ENCODE peak calls at places on chromosomes 3 and 15, in ten cellular contexts. H, E, A, M, C, F, V, G, R and Q are unnamed samples.

GRCh38 chr3:192929146-192929545 is 11.5 kb upstream of the MB21D2 start:
- DNase-seq in H (no peak), E (no peak), A (no peak), M (peak; percentile 33), C (no peak), F (no peak), V (no peak), G (no peak), R (no peak), Q (no peak)

GRCh38 chr3:134201201-134202130 is 49.2 kb downstream of the RYK start:
- DNase-seq in H (no peak), E (no peak), A (no peak), M (peak; percentile 96), C (no peak), F (no peak), V (peak; percentile 68), G (peak; percentile 73), R (no peak), Q (no peak)

GRCh38 chr3:56593455-56594158 is 36.6 kb downstream of the CCDC66 start:
- DNase-seq in H (no peak), E (no peak), A (no peak), M (no peak), C (no peak), F (no peak), V (no peak), G (no peak), R (no peak), Q (no peak)

GRCh38 chr3:61560452-61561373 is 658 bp upstream of the PTPRG start:
- DNase-seq in H (peak; percentile 87), E (peak; percentile 74), A (peak; percentile 87), M (peak; percentile 78), C (peak; percentile 75), F (peak; percentile 71), V (peak; percentile 95), G (peak; percentile 54), R (peak; percentile 87), Q (peak; percentile 86)

GRCh38 chr3:45536316-45536715 is 58.2 kb upstream of the LIMD1 start:
- DNase-seq in H (no peak), E (no peak), A (no peak), M (no peak), C (no peak), F (no peak), V (no peak), G (no peak), R (no peak), Q (no peak)

GRCh38 chr3:33062814-33063346 is 34.1 kb downstream of the GLB1 start:
- DNase-seq in H (no peak), E (no peak), A (no peak), M (no peak), C (no peak), F (no peak), V (no peak), G (no peak), R (no peak), Q (no peak)

GRCh38 chr3:194481103-194481502 is 5.7 kb downstream of the ATP13A3 start:
- DNase-seq in H (no peak), E (no peak), A (no peak), M (peak; percentile 45), C (no peak), F (no peak), V (peak; percentile 77), G (no peak), R (no peak), Q (no peak)

GRCh38 chr3:42129014-42129953 is 38.1 kb downstream of the TRAK1 start:
- DNase-seq in H (no peak), E (no peak), A (no peak), M (peak; percentile 72), C (peak; percentile 47), F (peak; percentile 37), V (peak; percentile 6), G (no peak), R (no peak), Q (no peak)

GRCh38 chr15:63238796-63239195 is 38.6 kb upstream of the APH1B start:
- DNase-seq in H (no peak), E (no peak), A (peak; percentile 55), M (peak; percentile 94), C (no peak), F (no peak), V (peak; percentile 83), G (no peak), R (no peak), Q (no peak)

GRCh38 chr3:169665264-169666078 is 2.0 kb upstream of the MECOM start:
- DNase-seq in H (no peak), E (no peak), A (no peak), M (no peak), C (no peak), F (no peak), V (no peak), G (no peak), R (no peak), Q (no peak)

DNA sequence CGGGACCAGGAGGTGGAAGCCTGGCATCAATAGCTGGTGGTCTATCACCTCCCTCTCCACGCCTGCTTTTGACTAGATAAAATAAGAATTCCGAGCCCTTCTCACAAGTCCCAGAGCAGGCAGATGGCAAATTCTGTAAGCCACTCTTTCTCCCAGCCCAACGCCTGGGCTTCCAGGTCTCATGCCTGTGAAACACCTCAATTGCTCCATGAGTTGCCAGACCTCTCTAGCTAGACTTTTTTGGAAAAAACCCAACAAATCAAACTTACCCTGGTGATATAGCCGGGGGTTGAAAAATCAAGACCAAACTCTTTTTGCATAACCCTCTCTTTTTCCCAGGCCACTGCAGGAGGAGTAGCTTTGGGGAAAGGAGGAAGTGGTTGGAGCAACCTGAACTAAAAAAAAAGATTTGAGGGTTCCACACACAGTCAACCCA is 7.0 kb downstream of the BHLHE40 start:
- DNase-seq in H (no peak), E (no peak), A (no peak), M (peak; percentile 87), C (no peak), F (no peak), V (peak; percentile 28), G (no peak), R (no peak), Q (no peak)
- H3K4me3 ChIP-seq in H (peak overlapping the region; percentile 51), E (no peak overlapping the region), A (peak overlapping the region; percentile 45), M (peak overlapping the region; percentile 25), C (peak overlapping the region; percentile 49), F (peak overlapping the region; percentile 64), V (peak overlapping the region; percentile 31), G (no peak overlapping the region), R (no peak overlapping the region), Q (peak overlapping the region; percentile 38)

GRCh38 chr15:78960308-78960707 is 15.5 kb upstream of the CTSH start:
- DNase-seq in H (no peak), E (no peak), A (no peak), M (no peak), C (no peak), F (no peak), V (no peak), G (no peak), R (no peak), Q (no peak)
- H3K4me3 ChIP-seq in H (no peak overlapping the region), E (no peak overlapping the region), A (no peak overlapping the region), M (no peak overlapping the region), C (no peak overlapping the region), F (no peak overlapping the region), V (no peak overlapping the region), G (no peak overlapping the region), R (no peak overlapping the region), Q (no peak overlapping the region)

GRCh38 chr3:178966299-178967183 is 105.1 kb downstream of the ZMAT3 start:
- DNase-seq in H (no peak), E (no peak), A (no peak), M (peak; percentile 30), C (no peak), F (no peak), V (peak; percentile 57), G (peak; percentile 18), R (no peak), Q (no peak)
- H3K4me3 ChIP-seq in H (peak overlapping the region; percentile 23), E (no peak overlapping the region), A (no peak overlapping the region), M (no peak overlapping the region), C (no peak overlapping the region), F (peak overlapping the region; percentile 34), V (no peak overlapping the region), G (no peak overlapping the region), R (no peak overlapping the region), Q (no peak overlapping the region)

GRCh38 chr3:108281670-108282069 is 14.7 kb upstream of the HHLA2 start:
- DNase-seq in H (no peak), E (no peak), A (no peak), M (no peak), C (no peak), F (no peak), V (no peak), G (no peak), R (no peak), Q (no peak)
- H3K4me3 ChIP-seq in H (no peak overlapping the region), E (no peak overlapping the region), A (no peak overlapping the region), M (no peak overlapping the region), C (no peak overlapping the region), F (no peak overlapping the region), V (no peak overlapping the region), G (no peak overlapping the region), R (no peak overlapping the region), Q (no peak overlapping the region)

GRCh38 chr15:83284563-83285283 is at the start of gene BNC1:
- DNase-seq in H (peak; percentile 6), E (no peak), A (no peak), M (peak; percentile 84), C (no peak), F (no peak), V (peak; percentile 43), G (no peak), R (no peak), Q (no peak)
- H3K4me3 ChIP-seq in H (peak within 1 kb of the TSS; percentile 51), E (peak within 1 kb of the TSS; percentile 23), A (peak within 1 kb of the TSS; percentile 47), M (peak within 1 kb of the TSS; percentile 62), C (peak within 1 kb of the TSS; percentile 41), F (peak within 1 kb of the TSS; percentile 67), V (peak within 1 kb of the TSS; percentile 38), G (peak within 1 kb of the TSS; percentile 91), R (peak within 1 kb of the TSS; percentile 31), Q (peak within 1 kb of the TSS; percentile 55)

GRCh38 chr3:152192936-152193672 is 75.6 kb upstream of the MBNL1 start:
- DNase-seq in H (no peak), E (no peak), A (no peak), M (no peak), C (no peak), F (no peak), V (no peak), G (no peak), R (no peak), Q (no peak)
- H3K4me3 ChIP-seq in H (no peak overlapping the region), E (no peak overlapping the region), A (peak overlapping the region; percentile 29), M (no peak overlapping the region), C (no peak overlapping the region), F (peak overlapping the region; percentile 26), V (no peak overlapping the region), G (no peak overlapping the region), R (no peak overlapping the region), Q (peak overlapping the region; percentile 34)